ENCODE peak calls at places on chromosomes 4 and X, in five cellular contexts. G is ovary, I is uterus, P is right atrium auricular region, X is lung. B is an unnamed sample.

GRCh38 chrX:3815896-3816664 is 102.6 kb upstream of the PRKX start:
- DNase-seq in G (peak), I (peak), P (peak), X (peak), B (peak)

GRCh38 chrX:19121898-19122640 is at the start of gene ADGRG2:
- DNase-seq in G (peak), I (no peak), P (no peak), X (peak), B (peak)

GRCh38 chrX:109347618-109348017 is 134.3 kb downstream of the GUCY2F start:
- DNase-seq in G (no peak), I (no peak), P (no peak), X (no peak), B (no peak)

GRCh38 chr4:185656467-185656890 is 121.2 kb upstream of the PDLIM3 start:
- DNase-seq in G (peak), I (no peak), P (no peak), X (no peak), B (peak)

GRCh38 chr4:128338634-128339355 is 51.2 kb upstream of the PGRMC2 start:
- DNase-seq in G (no peak), I (no peak), P (no peak), X (no peak), B (no peak)

GRCh38 chr4:27013012-27013411 is 152.4 kb downstream of the STIM2 start:
- DNase-seq in G (no peak), I (no peak), P (no peak), X (no peak), B (no peak)

GRCh38 chrX:120768681-120769080 is 107.0 kb downstream of the CT47B1 start:
- DNase-seq in G (no peak), I (no peak), P (no peak), X (no peak), B (no peak)

GRCh38 chrX:119570351-119570835 is 4.0 kb upstream of the UBE2A start:
- DNase-seq in G (no peak), I (no peak), P (no peak), X (no peak), B (no peak)

GRCh38 chr4:48683784-48684666 is 96.1 kb downstream of the FRYL start:
- DNase-seq in G (no peak), I (no peak), P (no peak), X (no peak), B (no peak)

GRCh38 chr4:95548738-95549245 is at the start of gene UNC5C:
- DNase-seq in G (peak), I (peak), P (peak), X (peak), B (peak)

GRCh38 chr4:39169426-39169825 is 12.9 kb upstream of the WDR19 start:
- DNase-seq in G (no peak), I (no peak), P (no peak), X (no peak), B (no peak)

GRCh38 chr4:137213372-137214173 is 318.7 kb downstream of the PCDH18 start:
- DNase-seq in G (no peak), I (no peak), P (no peak), X (no peak), B (no peak)

GRCh38 chrX:78119521-78120227 is 15.6 kb downstream of the PGK1 start:
- DNase-seq in G (no peak), I (no peak), P (no peak), X (no peak), B (no peak)

GRCh38 chr4:182975806-182976205 is 58.6 kb upstream of the DCTD start:
- DNase-seq in G (no peak), I (no peak), P (no peak), X (no peak), B (no peak)

GRCh38 chr4:26131711-26132110 is 189.1 kb upstream of the RBPJ start:
- DNase-seq in G (no peak), I (no peak), P (no peak), X (no peak), B (no peak)

GRCh38 chr4:121758896-121759568 is 5.9 kb downstream of the SMIM43 start:
- DNase-seq in G (no peak), I (no peak), P (no peak), X (no peak), B (no peak)

GRCh38 chrX:14026121-14026520 is 3.6 kb downstream of the GEMIN8 start:
- DNase-seq in G (no peak), I (no peak), P (no peak), X (no peak), B (no peak)

GRCh38 chrX:155188786-155189185 is 27.5 kb upstream of the VBP1 start:
- DNase-seq in G (no peak), I (no peak), P (no peak), X (no peak), B (no peak)

GRCh38 chrX:150940844-150941495 is 42.2 kb upstream of the HMGB3 start:
- DNase-seq in G (no peak), I (no peak), P (no peak), X (no peak), B (no peak)

GRCh38 chrX:52870041-52870440 is 2.2 kb upstream of the XAGE3 start:
- DNase-seq in G (no peak), I (no peak), P (no peak), X (no peak), B (no peak)

GRCh38 chr4:120709986-120710385 is 212.5 kb downstream of the PRDM5 start:
- DNase-seq in G (no peak), I (no peak), P (no peak), X (no peak), B (no peak)

GRCh38 chrX:133497356-133497755 is 82.1 kb upstream of the GPC4 start:
- DNase-seq in G (no peak), I (no peak), P (no peak), X (no peak), B (no peak)

GRCh38 chrX:83511208-83511607 is 3.1 kb downstream of the POU3F4 start:
- DNase-seq in G (no peak), I (no peak), P (no peak), X (no peak), B (no peak)

GRCh38 chr4:87011340-87012034 is 76.7 kb downstream of the AFF1 start:
- DNase-seq in G (no peak), I (peak), P (no peak), X (no peak), B (no peak)

GRCh38 chr4:39873823-39874222 is 103.9 kb downstream of the PDS5A start:
- DNase-seq in G (no peak), I (no peak), P (no peak), X (no peak), B (no peak)

GRCh38 chr4:5638316-5638715 is 70.0 kb downstream of the EVC2 start:
- DNase-seq in G (no peak), I (no peak), P (no peak), X (no peak), B (no peak)

GRCh38 chr4:25814323-25814722 is 48.5 kb downstream of the SEL1L3 start:
- DNase-seq in G (peak), I (no peak), P (peak), X (no peak), B (peak)

GRCh38 chrX:13489451-13489850 is 80.0 kb upstream of the EGFL6 start:
- DNase-seq in G (peak), I (peak), P (peak), X (peak), B (peak)

GRCh38 chr4:82371398-82371972 is 2.3 kb downstream of the HNRNPD start:
- DNase-seq in G (no peak), I (no peak), P (no peak), X (no peak), B (no peak)

GRCh38 chr4:4792516-4792915 is 66.9 kb upstream of the MSX1 start:
- DNase-seq in G (no peak), I (no peak), P (no peak), X (no peak), B (no peak)

GRCh38 chr4:87525636-87526035 is 3.5 kb downstream of the SPARCL1 start:
- DNase-seq in G (no peak), I (peak), P (no peak), X (no peak), B (no peak)

GRCh38 chr4:165560941-165561340 is 182.1 kb downstream of the CPE start:
- DNase-seq in G (no peak), I (no peak), P (no peak), X (no peak), B (no peak)

GRCh38 chr4:182495111-182495510 is 251.9 kb downstream of the TENM3 start:
- DNase-seq in G (no peak), I (no peak), P (no peak), X (no peak), B (no peak)

GRCh38 chrX:7941390-7942042 is 14.3 kb upstream of the PNPLA4 start:
- DNase-seq in G (no peak), I (no peak), P (no peak), X (no peak), B (no peak)

GRCh38 chr4:5945936-5946335 is 53.0 kb upstream of the CRMP1 start:
- DNase-seq in G (no peak), I (no peak), P (no peak), X (no peak), B (no peak)

DNA sequence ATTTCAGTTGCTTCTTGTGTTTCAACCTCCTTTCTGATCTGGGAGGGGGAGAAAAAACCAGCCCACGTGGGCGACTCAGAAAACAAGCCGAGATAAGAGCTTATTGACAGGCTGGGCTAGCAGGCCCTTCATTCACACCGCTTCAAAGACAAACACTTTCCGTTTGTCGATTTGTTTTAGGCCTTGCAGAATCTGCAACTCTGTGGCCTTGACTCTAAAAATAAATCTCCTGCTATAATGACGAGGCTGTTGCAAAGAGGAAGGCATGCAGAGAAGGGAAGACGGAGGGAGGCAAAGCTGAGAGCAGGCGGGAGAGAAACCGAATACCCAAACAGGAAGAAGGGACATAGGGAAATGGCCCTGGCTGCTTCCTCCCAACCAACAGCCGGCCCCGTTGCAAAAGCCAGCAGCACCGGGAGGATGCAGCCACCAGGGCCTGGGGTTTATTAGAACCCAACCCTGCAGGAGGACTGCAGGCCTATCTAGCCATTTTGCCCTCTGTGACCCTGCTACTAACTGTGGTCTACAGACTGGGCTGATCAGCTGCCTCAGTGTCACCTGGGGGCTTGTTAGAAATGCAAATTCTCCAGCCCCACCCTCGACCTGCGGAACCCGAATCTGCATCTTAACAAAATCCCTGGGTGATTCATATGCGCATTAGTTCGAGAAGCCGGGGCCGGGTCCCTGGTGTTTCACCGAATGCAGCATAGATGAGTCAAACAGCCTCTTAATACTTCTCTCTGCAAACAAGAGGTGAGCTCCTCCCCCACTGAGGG is 325.5 kb downstream of the BCOR start:
- DNase-seq in G (peak), I (no peak), P (no peak), X (no peak), B (no peak)
- H3K4me3 ChIP-seq in G (no peak), I (no peak), P (no peak), X (no peak), B (no peak)

DNA sequence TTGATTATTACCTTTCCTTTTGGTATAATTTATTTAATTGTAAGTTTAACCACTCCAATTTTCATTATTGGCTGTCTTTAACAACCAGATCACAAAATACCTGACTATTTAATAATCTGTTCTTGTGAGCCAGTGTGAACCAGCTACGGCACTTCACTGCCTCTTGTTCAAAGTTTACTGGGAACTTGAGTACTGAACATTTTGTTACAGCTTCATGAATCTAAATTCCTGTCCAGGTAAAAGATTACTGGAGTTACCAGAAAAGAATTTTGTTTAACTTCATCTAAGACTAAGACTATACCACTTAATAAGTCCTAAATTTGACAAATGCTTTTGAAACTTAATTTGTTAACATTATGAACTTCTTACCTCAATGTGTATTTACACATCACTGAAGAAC is 178.3 kb downstream of the FBXO8 start:
- DNase-seq in G (no peak), I (no peak), P (no peak), X (no peak), B (no peak)
- H3K4me3 ChIP-seq in G (no peak), I (no peak), P (no peak), X (no peak), B (no peak)

GRCh38 chr4:187613089-187613839 is 382.3 kb upstream of the ZFP42 start:
- DNase-seq in G (no peak), I (no peak), P (no peak), X (no peak), B (no peak)
- H3K4me3 ChIP-seq in G (no peak), I (no peak), P (no peak), X (no peak), B (no peak)

DNA sequence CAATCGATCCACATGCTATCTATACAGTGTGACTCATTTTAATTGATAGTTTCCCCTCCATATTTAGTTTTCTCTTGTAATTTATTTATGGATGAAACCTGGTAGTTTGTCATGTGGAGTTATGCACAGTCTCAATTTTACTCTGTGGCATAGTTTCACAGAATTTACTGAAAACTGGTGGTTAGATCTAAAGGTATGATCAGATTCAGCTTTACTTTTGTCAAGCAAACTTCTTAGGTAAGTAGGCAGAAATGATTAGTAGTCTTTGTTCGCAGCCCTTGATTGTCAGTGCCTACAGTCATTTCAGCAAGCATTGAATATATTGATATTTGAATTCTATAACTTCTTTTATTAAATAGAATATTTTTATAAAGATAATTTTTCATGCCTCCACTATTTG is 2.5 kb downstream of the ADD1 start:
- DNase-seq in G (no peak), I (no peak), P (no peak), X (no peak), B (no peak)
- H3K4me3 ChIP-seq in G (no peak), I (no peak), P (no peak), X (no peak), B (no peak)

DNA sequence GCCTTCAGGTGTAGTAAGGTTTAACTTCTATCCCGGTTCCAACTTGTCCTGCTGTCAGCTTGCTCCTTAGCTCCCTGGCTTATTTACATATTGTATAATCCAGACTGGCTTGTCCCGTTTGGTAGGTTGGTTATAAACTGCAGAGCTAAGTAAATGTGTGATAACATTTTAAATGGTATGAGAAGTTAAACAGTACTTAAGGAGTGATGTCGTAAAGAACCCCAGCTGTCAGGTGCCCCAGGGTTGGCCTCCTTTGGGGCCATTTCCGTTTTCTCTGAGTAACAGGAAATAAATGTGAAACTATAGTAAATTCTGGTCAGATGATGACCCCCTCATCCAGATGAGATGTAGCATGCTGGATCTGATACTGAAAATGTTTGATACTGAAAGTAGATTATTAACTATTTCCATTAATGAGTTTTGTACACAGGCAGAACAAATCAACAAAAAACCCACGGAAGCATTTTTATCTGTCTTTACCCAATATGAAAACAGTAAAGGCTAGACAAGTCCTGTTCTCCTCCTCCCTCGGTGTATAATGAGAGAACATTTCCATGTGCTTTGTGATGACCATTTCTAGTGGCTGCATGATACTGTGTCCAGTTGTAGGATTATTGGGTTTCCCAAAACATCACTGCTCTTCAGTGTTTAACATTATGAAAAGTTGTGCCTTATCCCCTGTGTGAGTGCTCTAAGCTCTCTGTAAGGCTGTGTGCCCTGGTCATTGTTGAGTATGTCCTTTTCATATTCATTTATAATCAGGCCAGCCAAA is 22.4 kb downstream of the GAB1 start:
- DNase-seq in G (no peak), I (no peak), P (no peak), X (peak), B (no peak)
- H3K4me3 ChIP-seq in G (no peak), I (no peak), P (no peak), X (no peak), B (no peak)

GRCh38 chr4:59643682-59644081 is 1556.4 kb upstream of the ADGRL3 start:
- DNase-seq in G (no peak), I (no peak), P (no peak), X (no peak), B (no peak)

GRCh38 chr4:59644765-59645164 is 1555.4 kb upstream of the ADGRL3 start:
- DNase-seq in G (no peak), I (no peak), P (no peak), X (no peak), B (no peak)

GRCh38 chr4:59646082-59646481 is 1554.0 kb upstream of the ADGRL3 start:
- DNase-seq in G (no peak), I (no peak), P (no peak), X (no peak), B (no peak)

GRCh38 chr4:59647011-59647410 is 1553.1 kb upstream of the ADGRL3 start:
- DNase-seq in G (no peak), I (no peak), P (no peak), X (no peak), B (no peak)

GRCh38 chr4:59647500-59647899 is 1552.6 kb upstream of the ADGRL3 start:
- DNase-seq in G (no peak), I (no peak), P (no peak), X (no peak), B (no peak)
- H3K4me3 ChIP-seq in G (no peak), I (no peak), P (no peak), X (no peak), B (no peak)

GRCh38 chrX:149539283-149540132 is 1.3 kb upstream of the EOLA1 start:
- DNase-seq in G (peak), I (peak), P (peak), X (peak), B (peak)
- H3K4me3 ChIP-seq in G (peak), I (peak), P (peak), X (peak), B (peak)

DNA sequence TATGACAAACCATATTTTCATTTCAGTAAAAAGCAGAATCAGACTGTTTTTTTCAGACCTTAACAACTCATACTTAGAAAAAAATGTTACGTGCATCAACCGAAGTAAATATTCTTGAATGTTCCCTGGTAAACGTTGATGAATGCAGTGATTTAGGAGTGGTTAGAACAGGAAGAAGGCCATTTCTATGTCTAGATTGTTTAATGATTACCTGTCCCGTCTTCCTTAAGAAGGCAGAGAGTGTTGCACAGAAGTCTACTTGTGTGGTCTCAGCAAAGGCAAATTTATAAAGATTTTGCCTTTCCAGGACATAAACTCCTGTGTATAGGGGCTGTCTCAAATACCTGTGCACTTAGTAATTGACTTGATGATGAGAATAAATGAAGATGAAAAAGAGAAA is 134.5 kb downstream of the MGST2 start:
- DNase-seq in G (no peak), I (no peak), P (no peak), X (no peak), B (no peak)
- H3K4me3 ChIP-seq in G (no peak), I (no peak), P (no peak), X (no peak), B (no peak)

GRCh38 chr4:80334568-80334967 is 962 bp upstream of the CFAP299 start:
- DNase-seq in G (no peak), I (no peak), P (no peak), X (no peak), B (no peak)

GRCh38 chr4:80335226-80335553 is 340 bp upstream of the CFAP299 start:
- DNase-seq in G (no peak), I (no peak), P (no peak), X (no peak), B (no peak)

GRCh38 chr4:80335554-80336358 is at the start of gene CFAP299:
- DNase-seq in G (peak), I (peak), P (peak), X (peak), B (peak)

GRCh38 chr4:80340036-80340435 is 4.5 kb downstream of the CFAP299 start:
- DNase-seq in G (no peak), I (no peak), P (no peak), X (no peak), B (no peak)

DNA sequence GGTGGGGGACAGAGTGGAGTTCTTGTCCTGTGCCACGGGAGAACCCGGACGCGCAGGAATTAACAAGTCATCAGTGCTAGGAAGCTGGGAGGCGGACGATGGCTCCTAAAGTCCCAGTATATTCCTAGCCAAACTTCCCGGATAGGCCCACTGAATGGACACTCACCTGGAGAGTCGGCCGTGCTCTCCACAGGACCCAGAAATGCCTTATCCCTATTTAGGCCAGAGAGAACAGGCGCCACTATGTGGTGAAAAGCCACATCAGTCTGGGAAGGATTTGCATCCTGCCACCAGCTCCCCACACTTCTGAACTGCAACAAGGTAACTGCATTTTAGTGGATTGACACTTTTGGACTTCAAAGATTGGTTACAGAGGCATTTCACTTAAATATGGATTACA is 1.1 kb downstream of the CFAP299 start:
- DNase-seq in G (no peak), I (no peak), P (no peak), X (peak), B (no peak)
- H3K4me3 ChIP-seq in G (no peak), I (peak), P (peak), X (no peak), B (no peak)